ENCODE peak calls at places on chromosomes 4 and X, in nine cellular contexts. B is tibial nerve, Q is right lobe of liver, A is IMR-90, U is suprapubic skin, X is transverse colon, I is HCT116, T is thyroid gland, R is stomach. N is an unnamed sample.

GRCh38 chr4:42216569-42216968 is 64.1 kb upstream of the BEND4 start:
- DNase-seq in U (no peak), R (no peak), X (no peak), Q (no peak), B (no peak), I (no peak), T (no peak), A (no peak), N (no peak)

GRCh38 chrX:38347136-38347535 is 5.3 kb upstream of the OTC start:
- DNase-seq in A (peak), Q (no peak), T (no peak), B (peak), X (no peak), U (no peak), R (no peak), I (no peak), N (no peak)

GRCh38 chr4:38068107-38068506 is 107.9 kb downstream of the PTTG2 start:
- DNase-seq in R (no peak), X (no peak), B (no peak), A (no peak), Q (no peak), I (no peak), T (no peak), U (no peak), N (no peak)

GRCh38 chrX:53616921-53617320 is 69.6 kb downstream of the HUWE1 start:
- DNase-seq in I (no peak), Q (no peak), U (no peak), A (no peak), B (no peak), T (peak), X (no peak), R (no peak), N (no peak)

GRCh38 chr4:122765702-122766352 is 33.3 kb downstream of the BBS12 start:
- DNase-seq in X (no peak), Q (no peak), I (no peak), U (no peak), T (no peak), B (no peak), R (no peak), A (peak), N (no peak)

GRCh38 chr4:140098481-140099132 is 55.4 kb downstream of the MAML3 start:
- DNase-seq in X (no peak), B (no peak), R (no peak), T (no peak), Q (no peak), I (peak), A (peak), U (no peak), N (no peak)

GRCh38 chrX:7083468-7084396 is 63.8 kb upstream of the STS start:
- DNase-seq in Q (no peak), X (peak), B (no peak), T (no peak), R (no peak), A (peak), I (peak), U (no peak), N (no peak)

GRCh38 chrX:24259544-24260240 is 54.2 kb downstream of the SUPT20HL2 start:
- DNase-seq in Q (no peak), R (no peak), B (peak), A (peak), X (peak), U (no peak), T (peak), I (peak), N (no peak)

GRCh38 chr4:106222548-106222947 is 93.5 kb downstream of the TBCK start:
- DNase-seq in T (no peak), A (no peak), Q (no peak), I (no peak), U (no peak), R (no peak), X (no peak), B (no peak), N (no peak)

GRCh38 chr4:158193171-158193749 is 17.0 kb upstream of the TMEM144 start:
- DNase-seq in X (no peak), I (peak), T (no peak), U (no peak), R (no peak), B (no peak), A (peak), Q (no peak), N (no peak)

GRCh38 chrX:56429581-56429980 is 133.8 kb upstream of the UBQLN2 start:
- DNase-seq in I (no peak), T (no peak), R (no peak), B (no peak), Q (no peak), A (no peak), U (no peak), X (no peak), N (no peak)

GRCh38 chr4:170529760-170530440 is 440.1 kb upstream of the AADAT start:
- DNase-seq in Q (no peak), T (no peak), A (no peak), U (no peak), I (no peak), R (no peak), B (no peak), X (no peak), N (no peak)

GRCh38 chrX:331772-332495 is 13.3 kb upstream of the GTPBP6 start:
- DNase-seq in U (no peak), I (no peak), Q (peak), X (no peak), T (no peak), R (no peak), B (no peak), A (no peak), N (no peak)

GRCh38 chr4:16897351-16897750 is 1.1 kb downstream of the LDB2 start:
- DNase-seq in T (no peak), B (no peak), A (peak), U (no peak), I (no peak), R (no peak), Q (no peak), X (no peak), N (no peak)

GRCh38 chrX:24513416-24513815 is 48.3 kb downstream of the PDK3 start:
- DNase-seq in R (no peak), I (no peak), U (no peak), B (no peak), T (no peak), A (no peak), X (no peak), Q (no peak), N (no peak)

GRCh38 chr4:2194556-2194955 is 47.4 kb downstream of the HAUS3 start:
- DNase-seq in Q (no peak), B (no peak), A (peak), T (no peak), X (no peak), R (no peak), U (no peak), I (no peak), N (no peak)

GRCh38 chr4:86596802-86597201 is 2.7 kb downstream of the PTPN13 start:
- DNase-seq in B (no peak), U (no peak), T (no peak), R (no peak), I (peak), Q (no peak), A (peak), X (no peak), N (no peak)

GRCh38 chr4:96955226-96955625 is 1115.3 kb downstream of the PDHA2 start:
- DNase-seq in Q (no peak), R (no peak), A (no peak), B (no peak), T (no peak), X (no peak), U (no peak), I (no peak), N (no peak)

GRCh38 chr4:158783775-158784174 is 14.9 kb downstream of the FNIP2 start:
- DNase-seq in B (no peak), U (no peak), X (no peak), I (no peak), A (peak), T (no peak), Q (no peak), R (no peak), N (no peak)

GRCh38 chrX:130118396-130118795 is 8.1 kb upstream of the ELF4 start:
- DNase-seq in T (peak), B (no peak), Q (no peak), I (no peak), R (no peak), X (no peak), A (peak), U (no peak), N (no peak)

GRCh38 chrX:46559062-46559461 is 13.8 kb upstream of the ZNF674 start:
- DNase-seq in B (no peak), I (no peak), R (no peak), X (no peak), Q (no peak), U (no peak), T (no peak), A (no peak), N (no peak)

GRCh38 chr4:47784222-47784621 is 53.6 kb downstream of the CORIN start:
- DNase-seq in T (no peak), X (no peak), R (no peak), Q (no peak), U (no peak), I (no peak), A (no peak), B (no peak), N (no peak)

GRCh38 chr4:75630174-75630931 is at the start of gene CDKL2:
- DNase-seq in Q (peak), U (peak), A (no peak), B (peak), R (peak), T (peak), X (peak), I (peak), N (peak)

GRCh38 chr4:25477251-25477650 is 100.2 kb downstream of the ANAPC4 start:
- DNase-seq in I (no peak), U (no peak), A (no peak), B (no peak), R (no peak), T (no peak), Q (no peak), X (no peak), N (no peak)

GRCh38 chrX:110021180-110022022 is 18.5 kb downstream of the TMEM164 start:
- DNase-seq in A (peak), I (no peak), Q (no peak), U (no peak), R (no peak), T (peak), B (no peak), X (no peak), N (peak)

GRCh38 chr4:109251396-109251795 is 51.1 kb downstream of the COL25A1 start:
- DNase-seq in T (no peak), I (no peak), X (no peak), R (no peak), U (no peak), Q (no peak), B (no peak), A (no peak), N (no peak)

GRCh38 chrX:123884809-123885408 is 25.1 kb downstream of the XIAP start:
- DNase-seq in A (peak), B (peak), R (no peak), I (no peak), X (no peak), U (no peak), T (no peak), Q (no peak), N (no peak)

GRCh38 chrX:119654112-119654531 is 38.8 kb downstream of the SEPTIN6 start:
- DNase-seq in U (no peak), A (peak), I (no peak), R (no peak), Q (no peak), T (peak), X (no peak), B (peak), N (peak)

GRCh38 chr4:97656034-97656720 is 487.1 kb downstream of the STPG2 start:
- DNase-seq in X (no peak), Q (no peak), T (no peak), B (no peak), A (no peak), R (no peak), I (peak), U (no peak), N (no peak)

GRCh38 chrX:45743081-45743533 is 542.4 kb upstream of the DIPK2B start:
- DNase-seq in B (no peak), A (peak), I (peak), T (no peak), X (no peak), Q (no peak), U (no peak), R (no peak), N (no peak)

GRCh38 chr4:11487139-11487538 is 58.4 kb upstream of the HS3ST1 start:
- DNase-seq in Q (no peak), I (no peak), T (no peak), A (no peak), B (no peak), R (no peak), X (no peak), U (no peak), N (no peak)

DNA sequence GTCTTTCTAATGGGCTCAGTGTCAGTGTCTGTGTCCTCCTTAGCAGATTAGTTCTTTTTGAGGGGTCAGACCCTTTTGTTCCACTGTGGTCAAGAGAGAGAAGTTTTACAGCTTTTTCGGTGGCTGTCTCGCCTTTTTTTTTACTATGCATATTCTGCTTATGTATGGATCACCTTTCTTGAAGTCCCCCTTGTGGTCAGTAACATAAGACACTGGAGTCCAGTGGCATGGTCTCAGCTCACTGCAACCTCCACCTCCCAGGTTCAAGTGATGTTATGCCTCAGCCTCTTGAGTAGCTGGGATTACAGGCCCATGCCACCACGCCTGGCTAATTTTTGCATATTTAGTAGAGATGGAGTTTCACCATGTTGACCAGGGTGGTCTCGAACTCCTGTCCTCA is 54.0 kb upstream of the PGRMC2 start:
- DNase-seq in R (no peak), Q (no peak), U (no peak), A (no peak), X (no peak), I (no peak), B (no peak), T (no peak), N (no peak)
- TF ChIP-seq CTCF in R (no peak), Q (no peak), U (no peak), A (no peak), X (no peak), I (peak), B (no peak), T (no peak), N (no peak)

GRCh38 chrX:71285929-71286328 is 2.5 kb downstream of the NONO start:
- DNase-seq in A (no peak), Q (no peak), R (no peak), U (no peak), T (no peak), X (no peak), I (no peak), B (no peak), N (no peak)

GRCh38 chrX:71283409-71284143 is at the start of gene NONO:
- DNase-seq in T (peak), I (peak), Q (peak), R (peak), B (peak), A (peak), X (peak), U (peak), N (peak)

DNA sequence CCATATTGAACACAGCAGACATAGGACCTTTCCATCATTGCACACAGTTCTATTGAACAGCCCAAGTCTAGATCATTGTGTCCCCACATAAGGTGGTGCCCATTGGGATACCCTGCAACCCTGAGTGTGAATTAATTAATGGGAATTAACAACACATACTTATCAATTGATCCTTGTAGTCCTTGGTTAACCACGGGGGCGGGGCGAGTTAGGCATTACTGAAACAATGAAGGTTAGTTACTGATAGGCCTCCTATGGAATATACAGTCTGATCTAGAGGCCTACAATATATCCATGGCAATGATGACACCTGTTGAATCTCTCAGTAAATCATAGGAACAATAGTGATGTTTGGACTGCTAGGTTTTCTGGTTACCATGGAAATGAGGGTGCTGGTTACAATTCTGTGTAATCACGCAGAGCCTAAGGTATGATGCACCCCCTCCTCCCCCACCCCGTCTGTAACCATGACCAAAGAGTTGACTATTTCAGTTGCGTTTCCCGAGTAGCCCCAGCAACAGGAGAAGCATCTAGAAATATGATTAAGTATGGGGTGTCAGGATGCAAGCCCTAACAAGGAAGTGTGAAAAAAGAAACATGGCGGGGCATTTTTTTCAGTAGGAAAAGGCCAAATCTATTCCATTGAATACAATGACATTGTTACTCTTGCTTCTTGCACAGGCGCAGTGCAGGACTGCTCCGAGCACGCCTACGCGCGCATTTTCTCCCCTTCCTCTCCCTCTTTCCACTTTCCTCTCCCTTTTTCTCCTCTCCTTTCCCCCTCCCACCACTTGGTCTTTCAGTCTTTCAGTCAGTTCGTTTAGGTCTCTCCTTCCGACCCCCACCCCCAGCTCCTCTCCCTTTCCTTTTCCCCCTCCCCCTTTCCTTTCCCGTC is 674 bp upstream of the NONO start:
- DNase-seq in U (no peak), B (no peak), A (peak), R (no peak), T (peak), Q (no peak), X (no peak), I (peak), N (no peak)
- TF ChIP-seq POLR2A in U (no peak), B (no peak), A (no peak), R (no peak), T (no peak), Q (no peak), X (no peak), I (no peak), N (no peak)

GRCh38 chrX:111585337-111585736 is 73.9 kb downstream of the SERTM2 start:
- DNase-seq in A (no peak), T (no peak), X (no peak), I (no peak), R (no peak), B (no peak), Q (no peak), U (no peak), N (no peak)
- TF ChIP-seq CTCF in A (no peak), T (no peak), X (no peak), I (no peak), R (no peak), B (no peak), Q (no peak), U (no peak), N (no peak)

GRCh38 chr4:6781561-6781960 is 966 bp upstream of the KIAA0232 start:
- DNase-seq in U (no peak), T (no peak), X (no peak), B (no peak), I (no peak), A (no peak), R (no peak), Q (no peak), N (no peak)

GRCh38 chr4:6783111-6783981 is 819 bp downstream of the KIAA0232 start:
- DNase-seq in T (peak), U (peak), R (peak), X (peak), B (peak), Q (peak), I (peak), A (peak), N (peak)

GRCh38 chr4:6781113-6781512 is 1.4 kb upstream of the KIAA0232 start:
- DNase-seq in A (no peak), X (peak), R (no peak), U (no peak), T (peak), Q (no peak), I (no peak), B (no peak), N (no peak)

GRCh38 chr4:6782846-6783110 is 251 bp downstream of the KIAA0232 start:
- DNase-seq in I (no peak), X (no peak), A (no peak), Q (no peak), R (no peak), B (no peak), T (no peak), U (no peak), N (no peak)

DNA sequence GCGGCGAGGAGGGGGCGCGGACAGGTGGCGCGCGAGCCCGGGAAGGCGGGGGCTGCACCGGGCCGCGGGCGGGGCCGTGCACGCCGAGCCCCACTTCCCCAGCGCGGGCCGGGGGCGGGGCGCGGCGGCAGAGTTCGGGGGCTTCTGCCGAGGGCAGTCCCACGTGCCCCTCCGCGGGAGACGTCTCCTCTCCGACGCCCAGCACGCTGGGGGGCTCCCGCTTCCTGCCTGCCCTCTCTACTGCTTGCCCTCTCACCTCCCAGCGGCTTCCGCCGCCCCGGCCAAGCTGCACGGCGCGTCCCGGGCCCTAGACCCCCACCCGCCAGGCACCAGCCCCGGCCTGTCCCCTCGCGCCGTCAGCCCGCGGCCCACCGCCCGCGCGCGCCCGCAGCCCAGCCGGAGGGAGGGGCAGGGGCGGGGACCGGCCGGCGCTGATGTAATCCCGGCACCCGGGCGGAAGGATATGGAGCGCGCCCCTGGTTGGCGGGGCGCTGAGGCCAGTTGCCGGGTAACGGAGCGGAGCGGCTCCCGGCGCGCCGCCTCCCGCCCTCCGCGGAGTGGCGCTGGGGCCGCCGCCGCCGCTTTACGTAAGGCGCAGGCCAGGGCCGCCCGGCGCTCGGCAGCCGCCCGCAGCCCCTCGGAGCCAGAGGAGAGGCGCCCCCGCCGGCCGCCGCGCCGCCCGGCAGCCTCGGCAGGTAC is at the start of gene KIAA0232:
- DNase-seq in X (peak), B (peak), Q (peak), A (peak), U (peak), R (peak), I (peak), T (peak), N (peak)
- TF ChIP-seq POLR2A in X (peak), B (peak), Q (peak), A (peak), U (peak), R (no peak), I (peak), T (peak), N (peak)

GRCh38 chr4:116374815-116375214 is 710.6 kb downstream of the TRAM1L1 start:
- DNase-seq in Q (no peak), X (no peak), T (no peak), U (no peak), I (no peak), A (no peak), R (no peak), B (no peak), N (no peak)
- TF ChIP-seq CTCF in Q (no peak), X (no peak), T (no peak), U (no peak), I (no peak), A (no peak), R (no peak), B (no peak), N (no peak)